ENCODE peak calls at places on chromosome 6, in five cellular contexts. C is DND-41, O is fibroblast of lung, Z is cardiac fibroblast, F is epithelial cell of esophagus. V is an unnamed sample.

GRCh38 chr6:22350109-22350508 is 53.3 kb upstream of the PRL start:
- DNase-seq in C (no peak), O (no peak), Z (no peak), F (no peak), V (no peak)

GRCh38 chr6:20931093-20931492 is 396.8 kb downstream of the CDKAL1 start:
- DNase-seq in C (no peak), F (no peak), O (no peak), Z (peak; percentile 14), V (peak; percentile 27)

GRCh38 chr6:113184291-113184690 is 672.9 kb upstream of the MARCKS start:
- DNase-seq in C (no peak), Z (peak; percentile 92), O (peak; percentile 98), F (no peak), V (peak; percentile 80)

GRCh38 chr6:131103296-131103695 is 32.0 kb upstream of the AKAP7 start:
- DNase-seq in Z (no peak), O (peak; percentile 57), F (no peak), C (no peak), V (no peak)

GRCh38 chr6:35663447-35664235 is 25.1 kb downstream of the FKBP5 start:
- DNase-seq in Z (peak; percentile 81), O (peak; percentile 87), F (peak; percentile 56), C (no peak), V (peak; percentile 68)

GRCh38 chr6:135030532-135031178 is 24.0 kb downstream of the HBS1L start:
- DNase-seq in C (no peak), Z (peak; percentile 55), O (peak; percentile 49), F (peak; percentile 61), V (peak; percentile 42)

GRCh38 chr6:142845624-142846458 is 99.1 kb downstream of the HIVEP2 start:
- DNase-seq in O (peak; percentile 86), Z (peak; percentile 92), C (peak; percentile 74), F (peak; percentile 64), V (peak; percentile 95)

GRCh38 chr6:5422321-5422915 is 161.1 kb downstream of the FARS2 start:
- DNase-seq in C (peak; percentile 35), O (peak; percentile 33), Z (peak; percentile 60), F (peak; percentile 58), V (peak; percentile 63)

GRCh38 chr6:144364208-144364718 is 79.1 kb downstream of the UTRN start:
- DNase-seq in C (no peak), Z (no peak), F (no peak), O (no peak), V (no peak)

GRCh38 chr6:96015791-96016776 is at the start of gene FUT9:
- DNase-seq in O (peak; percentile 9), C (no peak), F (no peak), Z (no peak), V (no peak)

GRCh38 chr6:18308070-18308735 is 43.9 kb upstream of the DEK start:
- DNase-seq in Z (peak; percentile 50), C (no peak), F (peak; percentile 40), O (peak; percentile 86), V (peak; percentile 16)

GRCh38 chr6:43428112-43428570 is 800 bp downstream of the ABCC10 start:
- DNase-seq in C (no peak), O (no peak), Z (peak; percentile 10), F (no peak), V (no peak)

GRCh38 chr6:4586469-4586859 is 189.7 kb upstream of the CDYL start:
- DNase-seq in O (no peak), Z (no peak), F (no peak), C (no peak), V (no peak)

GRCh38 chr6:42105714-42106662 is 36.4 kb downstream of the C6orf132 start:
- DNase-seq in C (no peak), Z (no peak), F (no peak), O (no peak), V (no peak)

GRCh38 chr6:101779051-101779844 is 385.7 kb downstream of the GRIK2 start:
- DNase-seq in O (peak; percentile 65), C (no peak), Z (peak; percentile 57), F (peak; percentile 85), V (peak; percentile 41)

GRCh38 chr6:65760285-65760684 is 53.3 kb upstream of the EYS start:
- DNase-seq in Z (no peak), C (no peak), O (no peak), F (peak; percentile 4), V (no peak)

GRCh38 chr6:118249680-118250079 is 298.4 kb upstream of the PLN start:
- DNase-seq in C (no peak), F (no peak), Z (no peak), O (no peak), V (no peak)

GRCh38 chr6:116446399-116446798 is 14.8 kb upstream of the CALHM6 start:
- DNase-seq in Z (peak; percentile 57), C (no peak), O (peak; percentile 56), F (peak; percentile 33), V (no peak)

GRCh38 chr6:137044366-137045220 is at the start of gene IL20RA:
- DNase-seq in F (no peak), O (peak; percentile 14), C (no peak), Z (no peak), V (no peak)

GRCh38 chr6:150380256-150380655 is 11.4 kb downstream of the IYD start:
- DNase-seq in F (no peak), C (no peak), O (peak; percentile 14), Z (peak; percentile 52), V (no peak)

GRCh38 chr6:52634211-52634610 is 36.7 kb upstream of the TMEM14A start:
- DNase-seq in F (no peak), Z (peak; percentile 54), C (no peak), O (peak; percentile 43), V (no peak)

GRCh38 chr6:11534561-11534960 is 3.0 kb upstream of the TMEM170B start:
- DNase-seq in F (no peak), C (no peak), O (no peak), Z (no peak), V (no peak)

GRCh38 chr6:46549155-46549554 is 57.9 kb upstream of the RCAN2 start:
- DNase-seq in Z (no peak), C (no peak), O (no peak), F (no peak), V (no peak)

GRCh38 chr6:161370882-161371281 is 97.0 kb upstream of the AGPAT4 start:
- DNase-seq in Z (peak; percentile 85), C (peak; percentile 60), O (peak; percentile 65), F (peak; percentile 86), V (peak; percentile 83)

GRCh38 chr6:5004373-5005037 is 668 bp upstream of the RPP40 start:
- DNase-seq in O (no peak), F (peak; percentile 3), C (no peak), Z (no peak), V (no peak)

GRCh38 chr6:77416839-77417238 is 46.5 kb downstream of the HTR1B start:
- DNase-seq in O (no peak), Z (no peak), C (no peak), F (no peak), V (no peak)

GRCh38 chr6:10478187-10479040 is 42.7 kb upstream of the GCNT2 start:
- DNase-seq in Z (peak; percentile 56), F (peak; percentile 60), O (peak; percentile 28), C (no peak), V (peak; percentile 53)

GRCh38 chr6:34743625-34744293 is 13.5 kb upstream of the SNRPC start:
- DNase-seq in O (no peak), F (peak; percentile 29), C (no peak), Z (no peak), V (no peak)

GRCh38 chr6:13368716-13369115 is 40.4 kb upstream of the TBC1D7 start:
- DNase-seq in O (no peak), Z (peak; percentile 68), C (no peak), F (peak; percentile 79), V (no peak)

GRCh38 chr6:4664117-4664626 is 112.0 kb upstream of the CDYL start:
- DNase-seq in C (no peak), F (peak; percentile 34), O (peak; percentile 93), Z (peak; percentile 93), V (peak; percentile 91)

GRCh38 chr6:66421570-66421969 is 714.5 kb upstream of the EYS start:
- DNase-seq in O (no peak), Z (no peak), F (no peak), C (no peak), V (peak; percentile 1)

GRCh38 chr6:104218132-104218531 is 641.6 kb downstream of the HACE1 start:
- DNase-seq in F (no peak), C (no peak), O (no peak), Z (peak; percentile 63), V (peak; percentile 39)

GRCh38 chr6:109531446-109531845 is 48.4 kb upstream of the ZBTB24 start:
- DNase-seq in C (no peak), Z (no peak), F (no peak), O (no peak), V (no peak)

GRCh38 chr6:52815167-52816092 is 11.8 kb upstream of the GSTA1 start:
- DNase-seq in O (peak; percentile 36), F (peak; percentile 51), Z (peak; percentile 66), C (peak; percentile 62), V (peak; percentile 56)

GRCh38 chr6:53796451-53796780 is 1.6 kb downstream of the LRRC1 start:
- DNase-seq in Z (no peak), F (no peak), C (no peak), O (no peak), V (no peak)

GRCh38 chr6:122322824-122323223 is 76.6 kb upstream of the HSF2 start:
- DNase-seq in C (no peak), O (peak; percentile 9), Z (peak; percentile 25), F (peak; percentile 29), V (peak; percentile 39)

GRCh38 chr6:100176951-100177710 is 183.1 kb upstream of the MCHR2 start:
- DNase-seq in F (no peak), Z (no peak), O (peak; percentile 2), C (no peak), V (no peak)
- TF ChIP-seq CTCF in F (no peak), Z (no peak), O (no peak), C (no peak), V (no peak)

GRCh38 chr6:37485259-37485658 is 14.4 kb downstream of the CCDC167 start:
- DNase-seq in Z (no peak), O (no peak), C (no peak), F (no peak), V (no peak)
- TF ChIP-seq CTCF in Z (peak; percentile 18), O (peak; percentile 7), C (no peak), F (peak; percentile 40), V (peak; percentile 19)

GRCh38 chr6:49409951-49410542 is 53.0 kb downstream of the MMUT start:
- DNase-seq in Z (peak; percentile 80), O (peak; percentile 36), F (peak; percentile 80), C (peak; percentile 65), V (peak; percentile 83)
- TF ChIP-seq CTCF in Z (peak; percentile 87), O (peak; percentile 95), F (peak; percentile 93), C (peak; percentile 93), V (peak; percentile 96)

GRCh38 chr6:36807143-36807542 is 32.1 kb downstream of the CPNE5 start:
- DNase-seq in F (no peak), Z (no peak), O (no peak), C (no peak), V (no peak)

GRCh38 chr6:36808634-36809033 is 30.6 kb downstream of the CPNE5 start:
- DNase-seq in Z (no peak), C (no peak), F (no peak), O (no peak), V (no peak)

GRCh38 chr6:36807750-36808149 is 31.5 kb downstream of the CPNE5 start:
- DNase-seq in C (no peak), F (no peak), Z (no peak), O (no peak), V (no peak)

GRCh38 chr6:36809933-36810844 is 29.1 kb downstream of the CPNE5 start:
- DNase-seq in F (peak; percentile 11), O (no peak), Z (no peak), C (no peak), V (no peak)

GRCh38 chr6:36809156-36809555 is 30.1 kb downstream of the CPNE5 start:
- DNase-seq in F (no peak), Z (no peak), O (no peak), C (no peak), V (no peak)
- TF ChIP-seq CTCF in F (no peak), Z (no peak), O (no peak), C (no peak), V (no peak)

V was measured in fibroblast of pulmonary artery.